ENCODE peak calls at places on chromosome 10, in five cellular contexts. One of them, this sample, is unnamed.

GRCh38 chr10:789831-790701 is 100.6 kb upstream of the DIP2C start:
- DNase-seq in thoracic aorta: no peak
- DNase-seq in cardiac muscle cell: no peak
- DNase-seq in tibial artery: no peak
- DNase-seq in colonic mucosa: no peak
- DNase-seq in this sample: no peak

GRCh38 chr10:103792547-103792946 is 62.8 kb downstream of the SH3PXD2A start:
- DNase-seq in cardiac muscle cell: no peak
- DNase-seq in tibial artery: no peak
- DNase-seq in colonic mucosa: no peak
- DNase-seq in thoracic aorta: no peak
- DNase-seq in this sample: no peak

GRCh38 chr10:3806603-3807002 is 21.6 kb upstream of the KLF6 start:
- DNase-seq in thoracic aorta: no peak
- DNase-seq in colonic mucosa: peak
- DNase-seq in cardiac muscle cell: no peak
- DNase-seq in tibial artery: no peak
- DNase-seq in this sample: no peak

GRCh38 chr10:77566914-77567566 is 70.6 kb downstream of the KCNMA1 start:
- DNase-seq in tibial artery: no peak
- DNase-seq in colonic mucosa: no peak
- DNase-seq in cardiac muscle cell: no peak
- DNase-seq in thoracic aorta: no peak
- DNase-seq in this sample: no peak

GRCh38 chr10:68471063-68471585 is 649 bp downstream of the DNA2 start:
- DNase-seq in tibial artery: no peak
- DNase-seq in colonic mucosa: no peak
- DNase-seq in cardiac muscle cell: no peak
- DNase-seq in thoracic aorta: no peak
- DNase-seq in this sample: no peak

GRCh38 chr10:70334526-70335245 is 47.7 kb downstream of the LRRC20 start:
- DNase-seq in colonic mucosa: no peak
- DNase-seq in tibial artery: no peak
- DNase-seq in cardiac muscle cell: no peak
- DNase-seq in thoracic aorta: no peak
- DNase-seq in this sample: no peak

GRCh38 chr10:70943249-70943648 is 54.9 kb upstream of the PCBD1 start:
- DNase-seq in tibial artery: no peak
- DNase-seq in cardiac muscle cell: no peak
- DNase-seq in thoracic aorta: no peak
- DNase-seq in colonic mucosa: no peak
- DNase-seq in this sample: no peak

GRCh38 chr10:101724446-101724845 is 29.5 kb upstream of the FBXW4 start:
- DNase-seq in tibial artery: no peak
- DNase-seq in cardiac muscle cell: no peak
- DNase-seq in colonic mucosa: no peak
- DNase-seq in thoracic aorta: no peak
- DNase-seq in this sample: no peak

GRCh38 chr10:51733061-51733460 is 33.7 kb upstream of the CSTF2T start:
- DNase-seq in cardiac muscle cell: no peak
- DNase-seq in tibial artery: no peak
- DNase-seq in colonic mucosa: no peak
- DNase-seq in thoracic aorta: no peak
- DNase-seq in this sample: no peak

GRCh38 chr10:110642980-110643655 is 1.0 kb upstream of the RBM20 start:
- DNase-seq in cardiac muscle cell: peak
- DNase-seq in colonic mucosa: no peak
- DNase-seq in thoracic aorta: no peak
- DNase-seq in tibial artery: no peak
- DNase-seq in this sample: no peak

GRCh38 chr10:5813341-5814109 is at the start of gene GDI2:
- DNase-seq in cardiac muscle cell: peak
- DNase-seq in thoracic aorta: peak
- DNase-seq in tibial artery: peak
- DNase-seq in colonic mucosa: peak
- DNase-seq in this sample: peak
- TF ChIP-seq CTCF in cardiac muscle cell: no peak
- TF ChIP-seq CTCF in thoracic aorta: no peak
- TF ChIP-seq CTCF in tibial artery: no peak
- TF ChIP-seq CTCF in colonic mucosa: no peak
- TF ChIP-seq CTCF in this sample: no peak

GRCh38 chr10:14879801-14880193 is 1.1 kb downstream of the SUV39H2 start:
- DNase-seq in tibial artery: no peak
- DNase-seq in thoracic aorta: no peak
- DNase-seq in cardiac muscle cell: no peak
- DNase-seq in colonic mucosa: no peak
- DNase-seq in this sample: no peak

GRCh38 chr10:14879055-14879800 is 562 bp downstream of the SUV39H2 start:
- DNase-seq in cardiac muscle cell: no peak
- DNase-seq in tibial artery: peak
- DNase-seq in colonic mucosa: peak
- DNase-seq in thoracic aorta: no peak
- DNase-seq in this sample: no peak

GRCh38 chr10:14880201-14880600 is 1.5 kb downstream of the SUV39H2 start:
- DNase-seq in tibial artery: no peak
- DNase-seq in thoracic aorta: no peak
- DNase-seq in colonic mucosa: no peak
- DNase-seq in cardiac muscle cell: peak
- DNase-seq in this sample: no peak

GRCh38 chr10:14876764-14877163 is 1.9 kb upstream of the SUV39H2 start:
- DNase-seq in tibial artery: no peak
- DNase-seq in cardiac muscle cell: no peak
- DNase-seq in thoracic aorta: no peak
- DNase-seq in colonic mucosa: no peak
- DNase-seq in this sample: no peak

DNA sequence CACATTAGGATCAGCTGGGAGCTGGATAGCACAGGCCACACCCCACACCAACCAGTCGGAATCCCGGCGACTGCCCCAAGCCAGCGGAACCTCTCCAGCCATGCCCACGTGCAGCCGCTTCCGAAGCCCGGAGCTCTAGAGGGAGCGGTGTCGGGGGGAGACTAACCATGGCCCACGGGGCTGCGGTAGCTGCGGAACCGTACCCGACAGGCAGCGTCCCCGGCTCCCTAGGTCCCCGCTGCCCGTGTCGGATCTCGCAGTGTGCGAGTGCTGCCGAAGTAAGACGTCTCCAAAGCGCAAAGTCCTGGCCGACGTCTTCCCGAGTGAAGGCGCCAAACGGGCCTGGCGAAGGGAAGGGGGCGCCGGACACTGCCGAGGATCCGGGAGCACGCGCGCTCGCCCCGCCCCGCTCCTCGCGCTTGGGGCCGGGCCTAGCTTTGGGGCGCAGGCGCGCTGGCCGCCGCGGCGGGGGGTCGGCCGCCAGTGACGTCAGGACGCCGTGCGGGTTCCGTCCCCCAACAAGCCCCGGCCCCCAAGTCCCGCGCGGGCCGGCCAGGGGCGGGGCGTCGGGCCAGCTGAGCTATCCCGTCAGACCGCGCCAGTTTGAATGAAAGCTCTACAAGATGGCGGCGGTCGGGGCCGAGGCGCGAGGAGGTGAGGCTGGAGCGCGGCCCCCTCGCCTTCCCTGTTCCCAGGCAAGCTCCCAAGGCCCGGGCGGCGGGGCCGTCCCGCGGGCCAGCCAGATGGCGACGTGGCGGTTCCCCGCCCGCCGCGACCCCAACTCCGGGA is at the start of gene SUV39H2:
- DNase-seq in tibial artery: peak
- DNase-seq in thoracic aorta: peak
- DNase-seq in colonic mucosa: peak
- DNase-seq in cardiac muscle cell: peak
- DNase-seq in this sample: peak
- TF ChIP-seq CTCF in tibial artery: no peak
- TF ChIP-seq CTCF in thoracic aorta: no peak
- TF ChIP-seq CTCF in colonic mucosa: no peak
- TF ChIP-seq CTCF in cardiac muscle cell: no peak
- TF ChIP-seq CTCF in this sample: no peak

GRCh38 chr10:19620867-19621266 is 195.4 kb upstream of the PLXDC2 start:
- DNase-seq in thoracic aorta: no peak
- DNase-seq in colonic mucosa: no peak
- DNase-seq in tibial artery: no peak
- DNase-seq in cardiac muscle cell: no peak
- DNase-seq in this sample: no peak
- TF ChIP-seq CTCF in thoracic aorta: no peak
- TF ChIP-seq CTCF in colonic mucosa: no peak
- TF ChIP-seq CTCF in tibial artery: no peak
- TF ChIP-seq CTCF in cardiac muscle cell: peak
- TF ChIP-seq CTCF in this sample: no peak

GRCh38 chr10:96532523-96532922 is 18.8 kb upstream of the TLL2 start:
- DNase-seq in tibial artery: no peak
- DNase-seq in colonic mucosa: peak
- DNase-seq in cardiac muscle cell: no peak
- DNase-seq in thoracic aorta: no peak
- DNase-seq in this sample: no peak
- TF ChIP-seq CTCF in tibial artery: no peak
- TF ChIP-seq CTCF in colonic mucosa: no peak
- TF ChIP-seq CTCF in cardiac muscle cell: no peak
- TF ChIP-seq CTCF in thoracic aorta: no peak
- TF ChIP-seq CTCF in this sample: no peak